ENCODE peak calls at places on chromosome 5, in nine cellular contexts. D is kidney glomerular epithelial cell, Q is dorsolateral prefrontal cortex, K is T-helper 9 cell, R is COR-L47, E is NCI-H146, W is small intestine, F is iris pigment epithelial cell, B is H7. X is an unnamed sample.

GRCh38 chr5:66247176-66247960 is 103.3 kb downstream of the SREK1 start:
- DNase-seq in B (no peak), E (no peak), R (no peak), Q (no peak), K (no peak), D (peak), W (no peak), F (peak), X (no peak)

GRCh38 chr5:132776077-132776931 is 735 bp downstream of the SEPTIN8 start:
- DNase-seq in F (peak), E (peak), B (peak), R (peak), Q (peak), K (no peak), W (peak), D (peak), X (no peak)

GRCh38 chr5:176658007-176658599 is 10.8 kb downstream of the TSPAN17 start:
- DNase-seq in K (peak), W (peak), F (peak), R (peak), D (peak), B (peak), Q (peak), E (peak), X (peak)

GRCh38 chr5:175420383-175420782 is 23.6 kb downstream of the DRD1 start:
- DNase-seq in R (no peak), E (no peak), Q (no peak), F (no peak), B (no peak), K (no peak), W (no peak), D (no peak), X (no peak)

GRCh38 chr5:10315824-10316509 is 8.3 kb upstream of the CMBL start:
- DNase-seq in B (peak), W (no peak), F (no peak), K (no peak), E (no peak), R (no peak), D (no peak), Q (no peak), X (no peak)

GRCh38 chr5:179111267-179112207 is 51.4 kb downstream of the ZNF354C start:
- DNase-seq in B (no peak), F (no peak), K (no peak), Q (no peak), W (no peak), E (no peak), R (no peak), D (no peak), X (no peak)

GRCh38 chr5:65015767-65016166 is 247.0 kb downstream of the CWC27 start:
- DNase-seq in E (no peak), R (no peak), K (no peak), D (no peak), Q (no peak), W (peak), B (no peak), F (no peak), X (no peak)

GRCh38 chr5:1439388-1440097 is 5.7 kb downstream of the SLC6A3 start:
- DNase-seq in E (no peak), B (peak), K (no peak), F (no peak), W (no peak), Q (no peak), R (no peak), D (no peak), X (peak)

GRCh38 chr5:140357731-140358093 is 2.3 kb upstream of the SLC4A9 start:
- DNase-seq in D (peak), K (peak), Q (peak), F (peak), E (peak), R (peak), B (peak), W (peak), X (peak)

GRCh38 chr5:56737002-56737621 is 78.2 kb upstream of the MAP3K1 start:
- DNase-seq in E (no peak), K (no peak), R (no peak), B (no peak), D (no peak), W (no peak), F (peak), Q (no peak), X (no peak)

GRCh38 chr5:13382232-13382631 is 562.3 kb downstream of the DNAH5 start:
- DNase-seq in B (no peak), R (no peak), W (no peak), K (no peak), Q (no peak), E (no peak), F (no peak), D (no peak), X (no peak)

GRCh38 chr5:151602806-151603205 is 11.7 kb upstream of the FAT2 start:
- DNase-seq in R (no peak), W (no peak), K (no peak), F (peak), E (no peak), D (no peak), B (no peak), Q (no peak), X (no peak)

GRCh38 chr5:152264656-152265055 is 140.4 kb downstream of the NMUR2 start:
- DNase-seq in B (no peak), F (no peak), D (no peak), R (no peak), Q (no peak), K (no peak), W (no peak), E (no peak), X (no peak)

GRCh38 chr5:77620404-77620803 is 18.1 kb downstream of the OTP start:
- DNase-seq in B (peak), D (no peak), Q (no peak), E (peak), W (no peak), R (peak), F (no peak), K (no peak), X (no peak)

GRCh38 chr5:109223521-109223920 is 186.3 kb downstream of the PJA2 start:
- DNase-seq in W (no peak), B (no peak), K (no peak), Q (no peak), R (no peak), D (no peak), F (no peak), E (no peak), X (no peak)

GRCh38 chr5:133985540-133986180 is 17.2 kb upstream of the C5orf15 start:
- DNase-seq in E (no peak), F (no peak), R (no peak), W (no peak), Q (no peak), D (no peak), K (no peak), B (no peak), X (no peak)

GRCh38 chr5:116520706-116521105 is 53.9 kb downstream of the SEMA6A start:
- DNase-seq in W (no peak), F (no peak), K (no peak), E (no peak), D (no peak), Q (no peak), R (no peak), B (no peak), X (no peak)

GRCh38 chr5:140591747-140592372 is 27.2 kb downstream of the SLC35A4 start:
- DNase-seq in B (no peak), R (no peak), W (no peak), D (no peak), E (no peak), F (peak), K (no peak), Q (no peak), X (no peak)

GRCh38 chr5:15566306-15566705 is 66.3 kb downstream of the FBXL7 start:
- DNase-seq in W (no peak), D (no peak), B (no peak), F (no peak), R (no peak), Q (no peak), K (no peak), E (no peak), X (no peak)

GRCh38 chr5:32014345-32014744 is 159.8 kb downstream of the GOLPH3 start:
- DNase-seq in F (no peak), E (no peak), Q (no peak), B (no peak), W (no peak), K (no peak), R (no peak), D (no peak), X (no peak)

GRCh38 chr5:155780274-155780673 is 546.7 kb upstream of the SGCD start:
- DNase-seq in F (no peak), K (no peak), D (no peak), B (no peak), Q (no peak), E (no peak), R (no peak), W (no peak), X (no peak)

GRCh38 chr5:141814064-141814982 is 63.9 kb downstream of the PCDH1 start:
- DNase-seq in E (peak), W (peak), K (peak), Q (no peak), F (no peak), D (peak), R (peak), B (peak), X (peak)

GRCh38 chr5:89034588-89034987 is 151.6 kb upstream of the MEF2C start:
- DNase-seq in W (no peak), D (no peak), Q (no peak), K (no peak), E (no peak), F (peak), R (no peak), B (no peak), X (no peak)